ENCODE peak calls at places on chromosomes 6 and 20, in six cellular contexts. D, M, I, Q, H and N are unnamed samples. For H3K4me1, the result is how much of the 10 kb centered on the place peaks cover.

GRCh38 chr6:140105857-140106256 is 731.4 kb upstream of the CITED2 start:
- DNase-seq in Q (no peak), M (no peak), H (no peak), I (no peak), D (peak), N (no peak)

GRCh38 chr20:46348231-46348803 is 40.0 kb upstream of the CDH22 start:
- DNase-seq in D (peak), I (no peak), H (no peak), M (no peak), Q (no peak), N (no peak)

GRCh38 chr20:53712212-53712977 is 118.8 kb upstream of the ZNF217 start:
- DNase-seq in D (no peak), H (no peak), M (no peak), I (no peak), Q (no peak), N (no peak)

GRCh38 chr6:23663652-23664051 is 462.4 kb upstream of the NRSN1 start:
- DNase-seq in M (no peak), D (no peak), H (no peak), I (no peak), Q (no peak), N (no peak)

GRCh38 chr20:10877345-10877744 is 203.5 kb upstream of the JAG1 start:
- DNase-seq in M (no peak), I (no peak), D (no peak), H (no peak), Q (no peak), N (no peak)

GRCh38 chr20:14374191-14374590 is 36.8 kb upstream of the FLRT3 start:
- DNase-seq in I (no peak), H (no peak), M (no peak), D (peak), Q (no peak), N (no peak)

GRCh38 chr20:63496404-63497120 is 2.3 kb downstream of the EEF1A2 start:
- DNase-seq in H (peak), Q (no peak), D (no peak), I (no peak), M (no peak), N (no peak)

GRCh38 chr6:74447013-74447412 is 751.0 kb downstream of the CD109 start:
- DNase-seq in I (no peak), D (no peak), H (no peak), Q (no peak), M (no peak), N (no peak)

GRCh38 chr6:1364791-1365190 is 24.6 kb upstream of the FOXF2 start:
- DNase-seq in M (no peak), Q (no peak), H (no peak), I (no peak), D (no peak), N (no peak)
- H3K27ac ChIP-seq in M (no peak), Q (no peak), H (peak), I (no peak), D (no peak), N (no peak)

GRCh38 chr6:119077643-119078448 is 618 bp downstream of the FAM184A start:
- DNase-seq in D (peak), H (peak), Q (peak), I (no peak), M (peak), N (peak)

GRCh38 chr6:119076173-119076965 is 2.1 kb downstream of the FAM184A start:
- DNase-seq in I (no peak), M (no peak), H (no peak), D (no peak), Q (no peak), N (peak)

GRCh38 chr6:119078449-119079287 is at the start of gene FAM184A:
- DNase-seq in H (peak), Q (peak), I (no peak), M (peak), D (peak), N (peak)

GRCh38 chr6:119075200-119075981 is 3.1 kb downstream of the FAM184A start:
- DNase-seq in M (no peak), D (no peak), I (no peak), Q (no peak), H (no peak), N (no peak)

GRCh38 chr6:119076966-119077642 is 1.4 kb downstream of the FAM184A start:
- DNase-seq in H (no peak), I (no peak), Q (no peak), M (no peak), D (no peak), N (no peak)
- H3K4me1 ChIP-seq in H (under half), I (under half), Q (under half), M (under half), D (under half), N (under half)

DNA sequence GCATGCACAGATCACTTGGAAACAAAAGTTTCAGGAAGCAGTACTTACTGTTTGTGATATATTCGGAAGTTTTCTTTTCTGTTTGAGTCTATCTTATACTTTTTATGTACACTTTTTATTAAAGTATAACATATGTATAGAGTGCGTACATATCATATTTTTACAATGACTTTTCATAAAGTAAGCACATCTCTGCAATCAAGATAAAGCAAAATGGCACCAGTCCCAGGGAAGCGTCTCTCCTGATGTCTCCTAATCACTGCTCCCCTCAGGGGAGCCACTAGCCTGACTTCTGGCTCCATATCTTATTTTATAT is 26.3 kb downstream of the CDS2 start:
- DNase-seq in Q (no peak), D (no peak), M (no peak), H (no peak), I (no peak), N (no peak)
- H3K4me3 ChIP-seq in Q (no peak), D (no peak), M (no peak), H (no peak), I (no peak), N (no peak)

GRCh38 chr6:159894991-159895390 is 4.2 kb downstream of the MAS1 start:
- DNase-seq in H (no peak), M (no peak), Q (no peak), D (no peak), I (no peak), N (no peak)

GRCh38 chr6:159904497-159904911 is 13.7 kb downstream of the MAS1 start:
- DNase-seq in Q (no peak), M (no peak), D (no peak), H (no peak), I (no peak), N (no peak)

GRCh38 chr6:159898519-159898918 is 7.7 kb downstream of the MAS1 start:
- DNase-seq in M (no peak), D (no peak), Q (no peak), I (no peak), H (no peak), N (no peak)

GRCh38 chr6:159897603-159898002 is 6.8 kb downstream of the MAS1 start:
- DNase-seq in Q (no peak), M (no peak), H (no peak), I (no peak), D (no peak), N (no peak)

DNA sequence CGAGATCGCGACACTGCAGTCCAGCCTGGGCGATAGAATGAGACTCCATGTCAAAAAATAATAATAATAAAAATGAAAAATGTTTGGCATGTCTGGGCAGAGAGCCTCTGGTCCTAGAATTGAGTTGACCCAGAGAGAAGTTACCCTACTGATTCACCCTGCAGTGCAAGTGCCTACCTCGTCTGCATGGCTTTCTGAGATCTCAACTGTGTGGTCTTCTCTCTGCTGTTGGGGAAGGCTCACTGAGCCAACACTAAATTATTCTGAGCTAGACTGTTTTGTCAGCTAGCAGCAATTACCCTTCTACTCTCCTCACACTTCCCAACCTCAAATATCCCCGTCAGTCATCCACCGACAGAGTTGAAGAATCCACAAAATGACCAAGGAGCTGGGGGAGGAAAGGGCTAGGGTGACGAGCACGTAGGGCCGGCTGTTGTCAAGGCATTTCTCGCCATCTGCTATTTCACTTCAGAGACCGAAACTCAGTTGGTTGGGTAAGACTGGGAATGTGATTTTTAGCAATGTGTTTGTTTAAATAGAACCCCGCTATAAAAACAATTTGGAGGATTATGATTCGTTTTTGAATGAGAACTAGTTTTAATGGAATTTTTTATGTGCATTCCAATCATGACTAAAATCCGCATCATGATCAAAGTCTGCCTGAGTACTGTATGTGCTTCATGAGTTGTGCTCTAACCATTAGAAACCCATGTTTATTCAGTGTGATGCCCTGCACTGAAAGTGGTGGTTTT is 9.4 kb downstream of the MAS1 start:
- DNase-seq in Q (no peak), M (no peak), I (no peak), D (no peak), H (no peak), N (no peak)
- H3K27ac ChIP-seq in Q (no peak), M (no peak), I (no peak), D (no peak), H (no peak), N (no peak)

GRCh38 chr6:12286381-12287132 is 3.6 kb upstream of the EDN1 start:
- DNase-seq in M (no peak), D (no peak), H (no peak), I (no peak), Q (no peak), N (no peak)

GRCh38 chr6:12280458-12280857 is 9.7 kb upstream of the EDN1 start:
- DNase-seq in Q (no peak), D (no peak), M (no peak), H (no peak), I (no peak), N (no peak)

GRCh38 chr6:12288211-12288618 is 1.9 kb upstream of the EDN1 start:
- DNase-seq in H (peak), I (no peak), Q (no peak), M (no peak), D (no peak), N (no peak)

GRCh38 chr6:12280901-12281300 is 9.3 kb upstream of the EDN1 start:
- DNase-seq in M (no peak), I (no peak), H (no peak), Q (no peak), D (no peak), N (no peak)

DNA sequence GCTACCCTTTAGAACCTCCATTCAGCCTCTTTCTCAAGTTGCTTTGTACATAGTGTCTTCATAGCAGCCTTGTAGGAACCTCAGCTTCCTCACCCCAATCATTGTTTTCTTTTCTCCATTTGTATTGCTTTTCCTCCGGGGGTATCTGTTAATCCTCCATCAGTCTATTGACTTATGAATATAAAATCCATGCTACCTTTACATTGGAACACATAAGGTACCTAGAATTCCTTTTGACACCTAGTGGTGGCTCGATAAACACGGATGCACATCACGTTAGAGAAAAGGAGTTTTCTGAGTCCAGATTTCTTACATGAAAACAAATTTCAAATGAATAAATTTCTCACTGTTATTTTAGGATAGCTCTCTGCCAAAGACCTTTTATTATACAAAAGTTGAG is 6.3 kb upstream of the EDN1 start:
- DNase-seq in H (no peak), I (no peak), M (no peak), D (no peak), Q (no peak), N (no peak)
- H3K4me1 ChIP-seq in H (under half), I (under half), M (under half), D (under half), Q (under half), N (under half)